ENCODE peak calls at places on chromosome 21, in six cellular contexts. S, H, G, P, W and O are unnamed samples.
A peak's percentile ranks its signal among the peaks of the same experiment; 100 is the strongest.

GRCh38 chr21:33042812-33043211 is 17.1 kb downstream of the OLIG2 start:
- DNase-seq in S (no peak), H (no peak), G (no peak), P (no peak), W (no peak), O (peak; percentile 90)

GRCh38 chr21:44628707-44629391 is 2.0 kb downstream of the KRTAP10-9 start:
- DNase-seq in S (no peak), H (no peak), G (no peak), P (no peak), W (no peak), O (no peak)

GRCh38 chr21:34941162-34941561 is 107.9 kb downstream of the RUNX1 start:
- DNase-seq in S (no peak), H (no peak), G (no peak), P (no peak), W (no peak), O (no peak)

GRCh38 chr21:45277101-45278045 is 10.3 kb downstream of the POFUT2 start:
- DNase-seq in S (no peak), H (peak; percentile 64), G (no peak), P (no peak), W (no peak), O (no peak)

GRCh38 chr21:45365608-45366241 is 39.2 kb upstream of the COL18A1 start:
- DNase-seq in S (peak; percentile 14), H (no peak), G (no peak), P (no peak), W (no peak), O (peak; percentile 83)

GRCh38 chr21:32994305-32994704 is 31.4 kb upstream of the OLIG2 start:
- DNase-seq in S (no peak), H (no peak), G (peak; percentile 11), P (peak; percentile 18), W (peak; percentile 54), O (peak; percentile 50)

GRCh38 chr21:25563399-25564116 is 43.7 kb downstream of the MRPL39 start:
- DNase-seq in S (no peak), H (no peak), G (no peak), P (no peak), W (peak; percentile 82), O (peak; percentile 29)

GRCh38 chr21:32336711-32337110 is 38.1 kb downstream of the MRAP start:
- DNase-seq in S (no peak), H (no peak), G (no peak), P (no peak), W (no peak), O (peak; percentile 39)

GRCh38 chr21:24369278-24369677 is 1238.0 kb downstream of the MRPL39 start:
- DNase-seq in S (no peak), H (no peak), G (no peak), P (no peak), W (no peak), O (no peak)

GRCh38 chr21:24369751-24370150 is 1237.5 kb downstream of the MRPL39 start:
- DNase-seq in S (no peak), H (no peak), G (no peak), P (no peak), W (no peak), O (peak; percentile 1)

DNA sequence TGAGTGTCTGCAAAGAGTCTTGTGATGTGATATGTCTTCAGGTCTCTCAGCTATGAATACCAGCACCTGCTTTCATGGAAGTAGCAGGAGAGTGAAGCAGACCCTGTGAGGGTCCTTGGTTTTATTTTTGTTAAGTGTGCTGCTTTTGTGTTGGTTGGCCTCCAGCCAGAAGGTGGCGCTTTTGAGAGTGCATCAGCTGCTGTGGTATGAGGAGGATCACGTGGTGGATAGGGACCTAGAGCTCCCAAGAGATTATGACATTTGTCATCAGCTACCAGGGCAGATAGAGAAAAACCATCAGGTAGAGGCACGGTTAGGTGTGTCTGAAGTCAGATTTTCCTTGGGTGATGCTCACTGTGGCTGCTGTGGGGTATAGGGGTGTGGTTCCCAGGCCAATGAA is 1232.1 kb downstream of the MRPL39 start:
- DNase-seq in S (no peak), H (no peak), G (peak; percentile 4), P (no peak), W (peak; percentile 35), O (no peak)
- TF ChIP-seq CTCF in S (no peak), H (no peak), G (no peak), P (peak; percentile 59), W (peak; percentile 28), O (no peak)

GRCh38 chr21:36388835-36389234 is 3.6 kb downstream of the CHAF1B start:
- DNase-seq in S (no peak), H (no peak), G (no peak), P (no peak), W (no peak), O (peak; percentile 57)
- TF ChIP-seq CTCF in S (no peak), H (no peak), G (no peak), P (no peak), W (no peak), O (peak; percentile 20)

DNA sequence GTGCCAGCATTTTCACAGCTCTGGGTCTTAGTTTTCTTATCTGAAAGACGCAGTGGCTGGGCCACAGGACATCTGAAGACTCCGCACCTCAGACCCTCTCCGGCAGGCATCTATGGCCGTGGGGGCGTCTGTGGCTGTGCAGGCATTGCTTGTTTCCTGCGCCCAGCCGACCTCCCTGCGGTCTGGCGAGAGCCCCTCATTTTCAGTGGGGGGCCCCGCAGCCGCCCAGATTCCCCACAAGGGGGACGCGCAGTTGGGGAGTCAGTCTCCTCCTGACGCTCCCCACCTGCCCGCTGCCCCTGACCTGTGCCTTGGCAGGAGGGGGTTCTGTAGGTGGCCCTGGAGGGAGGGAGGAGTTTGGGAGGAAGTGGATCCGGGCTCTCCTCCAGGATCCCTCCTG is 3.5 kb upstream of the TFF1 start:
- DNase-seq in S (no peak), H (no peak), G (no peak), P (no peak), W (no peak), O (no peak)
- TF ChIP-seq CTCF in S (no peak), H (no peak), G (no peak), P (no peak), W (no peak), O (no peak)

GRCh38 chr21:17438642-17439041 is 74.2 kb upstream of the CXADR start:
- DNase-seq in S (no peak), H (no peak), G (no peak), P (no peak), W (no peak), O (no peak)
- TF ChIP-seq CTCF in S (no peak), H (no peak), G (no peak), P (no peak), W (no peak), O (no peak)

GRCh38 chr21:41727784-41728763 is 38.8 kb downstream of the RIPK4 start:
- DNase-seq in S (no peak), H (no peak), G (no peak), P (no peak), W (no peak), O (no peak)

GRCh38 chr21:41725421-41726021 is 41.3 kb downstream of the RIPK4 start:
- DNase-seq in S (no peak), H (no peak), G (no peak), P (no peak), W (no peak), O (no peak)

GRCh38 chr21:41726630-41726969 is 40.3 kb downstream of the RIPK4 start:
- DNase-seq in S (no peak), H (no peak), G (no peak), P (no peak), W (no peak), O (no peak)

GRCh38 chr21:41726058-41726558 is 40.7 kb downstream of the RIPK4 start:
- DNase-seq in S (no peak), H (no peak), G (peak; percentile 34), P (no peak), W (no peak), O (no peak)

DNA sequence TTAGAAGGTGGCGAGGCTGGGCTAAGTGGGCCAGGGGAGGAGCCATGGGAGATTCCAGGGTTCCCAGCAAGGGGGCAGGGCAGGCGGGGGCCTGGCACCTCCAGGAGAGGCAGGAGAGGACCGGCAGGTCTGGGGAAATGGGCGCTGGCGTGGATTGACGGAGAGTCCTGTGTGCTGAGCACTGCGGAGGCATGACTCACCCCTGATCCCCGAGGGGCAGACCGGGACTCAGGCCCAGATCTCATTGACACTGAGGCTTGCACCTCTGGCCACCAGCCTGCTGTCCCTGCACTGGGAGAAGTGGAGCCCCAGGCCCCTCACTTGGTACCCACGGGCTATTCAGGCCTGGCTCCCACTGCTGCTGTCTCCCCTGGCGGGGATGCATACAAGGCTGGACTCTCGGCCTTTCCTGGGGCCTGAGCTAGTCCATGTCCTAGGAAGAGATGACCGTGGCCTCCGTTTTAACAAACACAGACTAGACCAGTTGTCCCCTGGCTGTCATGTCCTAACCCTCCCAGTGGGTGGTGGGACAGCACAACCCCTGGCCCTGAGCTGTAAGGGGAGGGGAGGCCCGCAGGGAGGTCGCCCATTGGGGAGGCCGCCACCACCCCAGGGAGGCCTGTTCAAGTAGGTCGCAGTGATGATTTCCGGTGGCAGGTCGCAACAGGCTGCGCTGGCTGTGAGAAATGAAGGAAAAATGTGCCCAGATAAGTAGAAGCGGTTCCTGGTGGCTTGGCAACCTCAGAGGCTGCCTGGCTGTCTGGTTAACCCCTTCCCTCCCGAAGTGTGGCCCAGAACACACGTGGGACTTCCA is 39.7 kb downstream of the RIPK4 start:
- DNase-seq in S (peak; percentile 77), H (no peak), G (no peak), P (no peak), W (peak; percentile 20), O (peak; percentile 69)
- TF ChIP-seq CTCF in S (no peak), H (no peak), G (no peak), P (no peak), W (no peak), O (no peak)

DNA sequence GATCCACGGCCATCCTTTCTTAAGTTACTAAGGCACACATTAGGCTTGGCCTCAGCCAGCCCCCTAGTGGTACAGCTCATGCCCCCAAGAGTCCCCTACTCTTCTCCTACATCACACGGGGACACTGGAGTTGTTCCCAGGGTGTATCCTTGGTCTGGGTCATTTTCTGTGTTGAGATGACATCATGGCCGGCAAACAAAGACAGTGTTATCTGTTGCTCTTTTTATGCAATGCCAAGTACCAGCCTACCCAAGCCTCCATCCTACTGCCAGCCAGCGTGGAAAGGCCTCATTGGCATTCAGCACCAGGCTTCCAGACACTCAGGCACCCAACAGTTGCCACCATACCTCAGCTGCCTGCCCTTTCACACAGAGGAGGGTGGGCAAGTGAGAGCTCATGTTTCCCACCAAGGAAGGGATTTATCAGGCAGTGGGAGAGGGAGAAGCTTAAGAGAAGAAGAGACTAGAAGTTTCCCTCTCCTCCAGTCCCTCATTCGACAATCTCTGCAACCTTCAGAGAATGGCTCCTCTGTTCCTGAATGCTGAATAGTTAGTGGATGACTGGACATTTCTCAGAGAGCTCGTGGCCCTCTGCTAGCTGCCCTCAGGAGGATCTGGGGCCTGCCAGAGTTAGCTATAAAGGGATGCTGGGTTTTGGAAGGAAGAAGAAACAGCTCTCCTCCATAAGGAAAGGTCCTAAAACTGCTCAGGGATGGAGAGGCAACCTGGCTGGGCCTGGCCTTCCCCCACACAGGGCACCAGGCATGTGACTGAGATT is 17.7 kb downstream of the CBR1 start:
- DNase-seq in S (no peak), H (no peak), G (no peak), P (no peak), W (no peak), O (no peak)
- TF ChIP-seq CTCF in S (peak; percentile 18), H (no peak), G (no peak), P (peak; percentile 64), W (peak; percentile 6), O (no peak)

DNA sequence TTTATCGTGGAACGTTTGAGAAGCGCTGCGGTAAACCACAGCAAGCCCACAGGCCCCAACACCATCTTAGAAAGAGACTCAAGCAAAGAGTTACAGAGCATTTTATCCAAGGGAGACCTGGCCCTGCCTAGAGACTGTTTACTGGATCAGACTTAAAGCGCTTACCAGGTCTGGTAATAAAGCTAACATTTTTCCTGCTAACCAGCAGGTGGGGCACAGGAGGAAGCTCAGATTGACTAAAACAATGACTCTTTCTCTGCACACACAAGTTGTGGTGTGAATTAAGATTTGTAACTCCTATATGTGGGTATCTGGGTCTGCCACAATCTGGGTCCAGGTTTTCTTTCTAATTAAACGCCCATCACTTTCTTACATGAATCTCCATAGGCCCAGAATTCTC is 136.5 kb upstream of the ETS2 start:
- DNase-seq in S (no peak), H (no peak), G (peak; percentile 22), P (peak; percentile 19), W (peak; percentile 33), O (peak; percentile 60)
- TF ChIP-seq CTCF in S (peak; percentile 60), H (no peak), G (no peak), P (peak; percentile 65), W (peak; percentile 36), O (peak; percentile 67)